ENCODE peak calls at places on chromosomes 2 and 18, in nine cellular contexts. H is fibroblast of lung; T is Peyer's patch; S is AG10803; C is EL; M is CD4-positive, alpha-beta memory T cell; Y is neural crest cell; W is HS-5; A is AG08395. P is an unnamed sample.

GRCh38 chr2:25448808-25449207 is 107.1 kb upstream of the DNMT3A start:
- DNase-seq in H (no peak), T (no peak), S (no peak), C (no peak), M (no peak), Y (no peak), W (no peak), A (no peak), P (no peak)

GRCh38 chr2:12032975-12033374 is 286.5 kb downstream of the LPIN1 start:
- DNase-seq in H (peak), T (no peak), S (peak), C (peak), M (no peak), Y (no peak), W (no peak), A (peak), P (no peak)

GRCh38 chr2:190961918-190962487 is 52.0 kb downstream of the STAT1 start:
- DNase-seq in H (peak), T (no peak), S (peak), C (peak), M (no peak), Y (no peak), W (no peak), A (no peak), P (no peak)

GRCh38 chr18:74817576-74817975 is 219.9 kb downstream of the ZNF407 start:
- DNase-seq in H (peak), T (no peak), S (peak), C (no peak), M (no peak), Y (no peak), W (no peak), A (peak), P (no peak)

GRCh38 chr2:102618452-102619413 is 620 bp upstream of the SLC9A2 start:
- DNase-seq in H (peak), T (peak), S (no peak), C (peak), M (no peak), Y (peak), W (no peak), A (no peak), P (no peak)

GRCh38 chr2:60766283-60766682 is 10.2 kb downstream of the PAPOLG start:
- DNase-seq in H (no peak), T (no peak), S (no peak), C (no peak), M (no peak), Y (no peak), W (no peak), A (no peak), P (no peak)

GRCh38 chr2:1101982-1102381 is 151.3 kb downstream of the SNTG2 start:
- DNase-seq in H (no peak), T (no peak), S (no peak), C (no peak), M (no peak), Y (no peak), W (no peak), A (no peak), P (no peak)

GRCh38 chr2:121626777-121627524 is 22.3 kb downstream of the CLASP1 start:
- DNase-seq in H (peak), T (no peak), S (peak), C (no peak), M (no peak), Y (no peak), W (no peak), A (no peak), P (no peak)

GRCh38 chr2:20669609-20670314 is 2.8 kb downstream of the GDF7 start:
- DNase-seq in H (no peak), T (peak), S (no peak), C (no peak), M (no peak), Y (no peak), W (no peak), A (no peak), P (no peak)

GRCh38 chr2:224009605-224010330 is 29.3 kb downstream of the SERPINE2 start:
- DNase-seq in H (peak), T (no peak), S (peak), C (peak), M (no peak), Y (no peak), W (no peak), A (no peak), P (no peak)

GRCh38 chr18:25464211-25464610 is 112.2 kb upstream of the ZNF521 start:
- DNase-seq in H (peak), T (no peak), S (peak), C (peak), M (no peak), Y (no peak), W (peak), A (peak), P (peak)

GRCh38 chr2:130928385-130928784 is 91.7 kb downstream of the ARHGEF4 start:
- DNase-seq in H (peak), T (no peak), S (no peak), C (no peak), M (no peak), Y (no peak), W (no peak), A (no peak), P (no peak)

GRCh38 chr2:241815477-241816430 is 6.8 kb downstream of the NEU4 start:
- DNase-seq in H (no peak), T (no peak), S (no peak), C (no peak), M (no peak), Y (no peak), W (no peak), A (no peak), P (no peak)

GRCh38 chr2:227608469-227609338 is 5.9 kb downstream of the SCYGR3 start:
- DNase-seq in H (no peak), T (no peak), S (no peak), C (no peak), M (no peak), Y (no peak), W (no peak), A (no peak), P (no peak)

GRCh38 chr2:241702155-241702404 is 241 bp downstream of the ING5 start:
- DNase-seq in H (no peak), T (no peak), S (no peak), C (peak), M (no peak), Y (no peak), W (no peak), A (no peak), P (peak)

GRCh38 chr2:6352906-6353515 is 512.7 kb downstream of the CMPK2 start:
- DNase-seq in H (peak), T (peak), S (peak), C (peak), M (no peak), Y (peak), W (no peak), A (no peak), P (no peak)

GRCh38 chr2:45010706-45011036 is 1.4 kb upstream of the SIX2 start:
- DNase-seq in H (no peak), T (no peak), S (no peak), C (no peak), M (no peak), Y (no peak), W (no peak), A (no peak), P (no peak)

GRCh38 chr2:225192869-225193268 is 150.6 kb upstream of the DOCK10 start:
- DNase-seq in H (peak), T (no peak), S (no peak), C (peak), M (no peak), Y (no peak), W (peak), A (no peak), P (no peak)

GRCh38 chr2:67650292-67651133 is 253.4 kb downstream of the ETAA1 start:
- DNase-seq in H (peak), T (peak), S (peak), C (peak), M (no peak), Y (peak), W (peak), A (peak), P (peak)

GRCh38 chr2:159933040-159933726 is 129.2 kb downstream of the PLA2R1 start:
- DNase-seq in H (no peak), T (no peak), S (no peak), C (no peak), M (no peak), Y (no peak), W (no peak), A (no peak), P (no peak)

GRCh38 chr2:148560501-148560900 is 84.0 kb upstream of the EPC2 start:
- DNase-seq in H (no peak), T (no peak), S (peak), C (peak), M (no peak), Y (no peak), W (no peak), A (no peak), P (no peak)

GRCh38 chr2:217289909-217290283 is 430.0 kb upstream of the TNP1 start:
- DNase-seq in H (peak), T (no peak), S (no peak), C (peak), M (no peak), Y (no peak), W (no peak), A (no peak), P (no peak)